ENCODE peak calls at places on chromosomes 3 and 15, in five cellular contexts. A is GM18507; B is LoVo; F is substantia nigra; H is stimulated activated CD8-positive, alpha-beta memory T cell treated with anti-CD3 and anti-CD28 coated beads, Interleukin-2, amount 100 ng/mL, for 48 hours. Y is an unnamed sample.

GRCh38 chr3:135106445-135106844 is 311.4 kb downstream of the EPHB1 start:
- DNase-seq in F (no peak), H (no peak), B (peak), A (no peak), Y (no peak)

GRCh38 chr3:39135170-39135805 is 18.1 kb downstream of the CSRNP1 start:
- DNase-seq in A (no peak), B (no peak), H (no peak), F (no peak), Y (no peak)

GRCh38 chr3:50192689-50193141 is 1.3 kb downstream of the GNAT1 start:
- DNase-seq in A (peak), F (peak), H (peak), B (peak), Y (peak)

GRCh38 chr3:149352556-149352955 is 19.1 kb upstream of the TM4SF18 start:
- DNase-seq in H (no peak), B (peak), F (peak), A (peak), Y (no peak)

GRCh38 chr15:48392356-48392755 is 61.1 kb downstream of the DUT start:
- DNase-seq in H (no peak), B (no peak), A (no peak), F (peak), Y (no peak)

GRCh38 chr15:73341886-73342600 is 26.7 kb downstream of the HCN4 start:
- DNase-seq in A (no peak), F (no peak), B (no peak), H (no peak), Y (no peak)

GRCh38 chr15:82105458-82106205 is 59.8 kb upstream of the MEX3B start:
- DNase-seq in A (no peak), F (no peak), B (no peak), H (no peak), Y (no peak)

GRCh38 chr3:42061711-42062408 is 29.3 kb upstream of the TRAK1 start:
- DNase-seq in F (no peak), A (no peak), B (peak), H (no peak), Y (no peak)

GRCh38 chr15:66226736-66227135 is 26.8 kb downstream of the MEGF11 start:
- DNase-seq in A (no peak), H (no peak), F (no peak), B (no peak), Y (no peak)